ENCODE peak calls at places on chromosomes 7 and 10, in four cellular contexts. One of them, this sample, is unnamed.

GRCh38 chr7:39504963-39505362 is 61.2 kb upstream of the YAE1 start:
- DNase-seq in H1: no peak
- DNase-seq in HepG2: no peak
- DNase-seq in GM12878: no peak
- DNase-seq in this sample: no peak

GRCh38 chr10:13877154-13877909 is 290.6 kb downstream of the PRPF18 start:
- DNase-seq in H1: no peak
- DNase-seq in HepG2: peak; percentile 5
- DNase-seq in GM12878: no peak
- DNase-seq in this sample: no peak

GRCh38 chr10:5731559-5731958 is 46.9 kb downstream of the TASOR2 start:
- DNase-seq in H1: no peak
- DNase-seq in HepG2: no peak
- DNase-seq in GM12878: no peak
- DNase-seq in this sample: no peak

GRCh38 chr10:34297551-34298370 is 517.3 kb downstream of the PARD3 start:
- DNase-seq in H1: no peak
- DNase-seq in HepG2: peak; percentile 85
- DNase-seq in GM12878: no peak
- DNase-seq in this sample: no peak

GRCh38 chr7:2821161-2821841 is 22.8 kb downstream of the GNA12 start:
- DNase-seq in H1: no peak
- DNase-seq in HepG2: no peak
- DNase-seq in GM12878: peak; percentile 53
- DNase-seq in this sample: peak; percentile 75

GRCh38 chr7:133748443-133749407 is 378.4 kb upstream of the LRGUK start:
- DNase-seq in H1: no peak
- DNase-seq in HepG2: no peak
- DNase-seq in GM12878: no peak
- DNase-seq in this sample: no peak

GRCh38 chr7:112533591-112533990 is 52.8 kb downstream of the LSMEM1 start:
- DNase-seq in H1: no peak
- DNase-seq in HepG2: no peak
- DNase-seq in GM12878: no peak
- DNase-seq in this sample: no peak

GRCh38 chr7:92810242-92810611 is 26.1 kb downstream of the CDK6 start:
- DNase-seq in H1: no peak
- DNase-seq in HepG2: no peak
- DNase-seq in GM12878: no peak
- DNase-seq in this sample: no peak

GRCh38 chr7:47714669-47715607 is 133.0 kb upstream of the TNS3 start:
- DNase-seq in H1: no peak
- DNase-seq in HepG2: no peak
- DNase-seq in GM12878: peak; percentile 27
- DNase-seq in this sample: no peak

GRCh38 chr7:16627236-16627635 is 18.3 kb downstream of the ANKMY2 start:
- DNase-seq in H1: no peak
- DNase-seq in HepG2: no peak
- DNase-seq in GM12878: no peak
- DNase-seq in this sample: no peak

GRCh38 chr7:6700793-6701192 is 6.0 kb downstream of the ZNF12 start:
- DNase-seq in H1: no peak
- DNase-seq in HepG2: no peak
- DNase-seq in GM12878: no peak
- DNase-seq in this sample: no peak

GRCh38 chr10:118595598-118596425 is at the start of gene PRLHR:
- DNase-seq in H1: peak; percentile 90
- DNase-seq in HepG2: no peak
- DNase-seq in GM12878: no peak
- DNase-seq in this sample: no peak

GRCh38 chr10:130127612-130128607 is 8.3 kb upstream of the GLRX3 start:
- DNase-seq in H1: peak; percentile 79
- DNase-seq in HepG2: peak; percentile 65
- DNase-seq in GM12878: peak; percentile 44
- DNase-seq in this sample: peak; percentile 72

GRCh38 chr10:128803790-128804189 is 663.3 kb upstream of the MGMT start:
- DNase-seq in H1: peak; percentile 48
- DNase-seq in HepG2: no peak
- DNase-seq in GM12878: no peak
- DNase-seq in this sample: no peak

GRCh38 chr7:152683297-152683696 is 7.4 kb upstream of the XRCC2 start:
- DNase-seq in H1: no peak
- DNase-seq in HepG2: no peak
- DNase-seq in GM12878: no peak
- DNase-seq in this sample: no peak

GRCh38 chr7:77575187-77575586 is 38.1 kb downstream of the PTPN12 start:
- DNase-seq in H1: no peak
- DNase-seq in HepG2: peak; percentile 89
- DNase-seq in GM12878: no peak
- DNase-seq in this sample: no peak

GRCh38 chr10:30359373-30360206 is 10.5 kb upstream of the MTPAP start:
- DNase-seq in H1: peak; percentile 92
- DNase-seq in HepG2: peak; percentile 81
- DNase-seq in GM12878: peak; percentile 39
- DNase-seq in this sample: peak; percentile 61

GRCh38 chr10:52318822-52319464 is 4.9 kb downstream of the DKK1 start:
- DNase-seq in H1: no peak
- DNase-seq in HepG2: peak; percentile 69
- DNase-seq in GM12878: no peak
- DNase-seq in this sample: no peak

GRCh38 chr10:89347706-89348457 is 20.1 kb downstream of the IFIT3 start:
- DNase-seq in H1: no peak
- DNase-seq in HepG2: no peak
- DNase-seq in GM12878: no peak
- DNase-seq in this sample: no peak

GRCh38 chr7:155590215-155591023 is 44.1 kb upstream of the CNPY1 start:
- DNase-seq in H1: no peak
- DNase-seq in HepG2: peak; percentile 72
- DNase-seq in GM12878: no peak
- DNase-seq in this sample: peak; percentile 28

GRCh38 chr7:29332875-29333482 is 138.4 kb downstream of the CHN2 start:
- DNase-seq in H1: no peak
- DNase-seq in HepG2: no peak
- DNase-seq in GM12878: no peak
- DNase-seq in this sample: no peak

GRCh38 chr10:133127291-133128125 is 32.5 kb upstream of the KNDC1 start:
- DNase-seq in H1: peak; percentile 88
- DNase-seq in HepG2: no peak
- DNase-seq in GM12878: no peak
- DNase-seq in this sample: no peak

GRCh38 chr7:123190109-123190831 is 9.5 kb downstream of the SLC13A1 start:
- DNase-seq in H1: no peak
- DNase-seq in HepG2: no peak
- DNase-seq in GM12878: peak; percentile 84
- DNase-seq in this sample: no peak

GRCh38 chr10:3473271-3473670 is 300.7 kb upstream of the PITRM1 start:
- DNase-seq in H1: no peak
- DNase-seq in HepG2: no peak
- DNase-seq in GM12878: no peak
- DNase-seq in this sample: no peak

GRCh38 chr10:71205468-71205867 is 6.9 kb upstream of the UNC5B start:
- DNase-seq in H1: no peak
- DNase-seq in HepG2: no peak
- DNase-seq in GM12878: no peak
- DNase-seq in this sample: no peak

GRCh38 chr10:130774871-130775270 is 536.6 kb downstream of the TCERG1L start:
- DNase-seq in H1: no peak
- DNase-seq in HepG2: no peak
- DNase-seq in GM12878: no peak
- DNase-seq in this sample: no peak

GRCh38 chr7:235576-236395 is 43.4 kb downstream of the FAM20C start:
- DNase-seq in H1: no peak
- DNase-seq in HepG2: no peak
- DNase-seq in GM12878: no peak
- DNase-seq in this sample: no peak

GRCh38 chr10:48623607-48624132 is 18.8 kb upstream of the ARHGAP22 start:
- DNase-seq in H1: no peak
- DNase-seq in HepG2: no peak
- DNase-seq in GM12878: no peak
- DNase-seq in this sample: no peak

GRCh38 chr7:16801111-16801542 is 3.7 kb downstream of the AGR2 start:
- DNase-seq in H1: no peak
- DNase-seq in HepG2: peak; percentile 27
- DNase-seq in GM12878: no peak
- DNase-seq in this sample: peak; percentile 16

GRCh38 chr7:136369225-136369624 is 392.1 kb upstream of the MTPN start:
- DNase-seq in H1: no peak
- DNase-seq in HepG2: no peak
- DNase-seq in GM12878: no peak
- DNase-seq in this sample: no peak

GRCh38 chr10:47026301-47027107 is 115.3 kb downstream of the PTPN20 start:
- DNase-seq in H1: peak; percentile 45
- DNase-seq in HepG2: no peak
- DNase-seq in GM12878: no peak
- DNase-seq in this sample: no peak

GRCh38 chr7:4531236-4531635 is 150.9 kb upstream of the FOXK1 start:
- DNase-seq in H1: no peak
- DNase-seq in HepG2: no peak
- DNase-seq in GM12878: no peak
- DNase-seq in this sample: peak; percentile 22
- TF ChIP-seq ZNF274 in H1: no peak
- TF ChIP-seq ZNF274 in HepG2: no peak
- TF ChIP-seq ZNF274 in GM12878: no peak
- TF ChIP-seq ZNF274 in this sample: no peak

GRCh38 chr7:85070967-85071628 is 115.8 kb downstream of the SEMA3D start:
- DNase-seq in H1: no peak
- DNase-seq in HepG2: no peak
- DNase-seq in GM12878: no peak
- DNase-seq in this sample: no peak

GRCh38 chr7:85067371-85067770 is 119.5 kb downstream of the SEMA3D start:
- DNase-seq in H1: no peak
- DNase-seq in HepG2: no peak
- DNase-seq in GM12878: no peak
- DNase-seq in this sample: no peak

GRCh38 chr7:85065888-85066485 is 120.9 kb downstream of the SEMA3D start:
- DNase-seq in H1: no peak
- DNase-seq in HepG2: no peak
- DNase-seq in GM12878: no peak
- DNase-seq in this sample: no peak

GRCh38 chr7:85065306-85065705 is 121.5 kb downstream of the SEMA3D start:
- DNase-seq in H1: no peak
- DNase-seq in HepG2: no peak
- DNase-seq in GM12878: no peak
- DNase-seq in this sample: no peak

DNA sequence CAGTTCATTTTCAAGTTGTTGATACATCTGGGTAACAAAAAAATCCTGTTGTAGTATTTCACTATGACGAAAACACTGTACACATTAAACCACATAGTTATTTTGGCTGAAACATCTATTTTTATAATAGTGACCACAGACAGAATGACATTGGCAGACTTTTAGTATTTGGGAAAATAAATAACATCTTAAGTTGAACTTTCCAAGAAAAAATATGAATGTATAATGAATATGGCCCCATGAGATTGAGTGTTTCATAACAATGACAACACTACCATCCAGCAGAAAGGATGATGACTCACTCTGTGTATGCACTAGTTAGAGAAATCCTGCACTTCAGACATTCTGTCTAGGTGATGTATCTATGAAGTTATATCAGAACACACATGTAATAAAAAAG is 118.1 kb downstream of the SEMA3D start:
- DNase-seq in H1: no peak
- DNase-seq in HepG2: no peak
- DNase-seq in GM12878: no peak
- DNase-seq in this sample: no peak
- TF ChIP-seq SUZ12 in H1: no peak
- TF ChIP-seq SUZ12 in HepG2: no peak
- TF ChIP-seq SUZ12 in GM12878: no peak
- TF ChIP-seq SUZ12 in this sample: no peak

GRCh38 chr7:130903358-130903974 is 169.5 kb upstream of the KLF14 start:
- DNase-seq in H1: no peak
- DNase-seq in HepG2: no peak
- DNase-seq in GM12878: no peak
- DNase-seq in this sample: no peak
- TF ChIP-seq ZNF274 in H1: no peak
- TF ChIP-seq ZNF274 in HepG2: no peak
- TF ChIP-seq ZNF274 in GM12878: no peak
- TF ChIP-seq ZNF274 in this sample: no peak

GRCh38 chr10:28429045-28429444 is 103.9 kb upstream of the WAC start:
- DNase-seq in H1: no peak
- DNase-seq in HepG2: no peak
- DNase-seq in GM12878: no peak
- DNase-seq in this sample: no peak

GRCh38 chr10:28431139-28431538 is 101.8 kb upstream of the WAC start:
- DNase-seq in H1: peak; percentile 49
- DNase-seq in HepG2: no peak
- DNase-seq in GM12878: no peak
- DNase-seq in this sample: peak; percentile 67

GRCh38 chr10:28429573-28430216 is 103.2 kb upstream of the WAC start:
- DNase-seq in H1: peak; percentile 33
- DNase-seq in HepG2: peak; percentile 59
- DNase-seq in GM12878: no peak
- DNase-seq in this sample: no peak

GRCh38 chr10:28434063-28434462 is 98.9 kb upstream of the WAC start:
- DNase-seq in H1: no peak
- DNase-seq in HepG2: no peak
- DNase-seq in GM12878: no peak
- DNase-seq in this sample: no peak

DNA sequence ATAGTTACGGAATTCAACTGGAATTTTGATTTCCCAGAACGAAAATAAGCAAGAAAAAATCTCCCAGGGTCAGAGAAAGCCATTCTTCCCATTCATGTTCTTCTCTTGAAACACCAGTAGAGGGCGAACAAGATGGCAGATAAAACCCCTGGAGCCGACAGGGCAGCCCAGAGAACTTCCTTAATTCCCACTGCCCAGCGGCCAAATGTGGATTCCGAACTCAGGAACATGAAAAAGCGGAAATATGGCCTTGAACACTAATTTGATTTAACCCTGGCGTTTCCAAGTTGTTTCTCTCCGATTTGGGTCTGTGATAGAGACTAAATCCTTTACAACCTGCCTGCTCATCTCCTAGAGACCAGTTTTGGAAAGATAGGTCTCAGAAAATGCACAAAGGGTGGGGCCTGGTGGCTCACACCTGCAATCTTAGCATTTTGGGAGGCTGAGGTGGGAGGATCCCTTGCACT is 100.7 kb upstream of the WAC start:
- DNase-seq in H1: peak; percentile 51
- DNase-seq in HepG2: peak; percentile 66
- DNase-seq in GM12878: no peak
- DNase-seq in this sample: peak; percentile 65
- TF ChIP-seq SUZ12 in H1: no peak
- TF ChIP-seq SUZ12 in HepG2: no peak
- TF ChIP-seq SUZ12 in GM12878: no peak
- TF ChIP-seq SUZ12 in this sample: no peak

This sample was measured in NT2/D1.